ENCODE peak calls at places on chromosome 4, in nine cellular contexts. B is fibroblast of pulmonary artery, E is fibroblast of mammary gland, R is ovary, G is mammary epithelial cell, M is Panc1, T is cardiac muscle cell, I is heart left ventricle, O is OCI-LY7. L is an unnamed sample.

GRCh38 chr4:40199999-40200880 is 3.4 kb downstream of the RHOH start:
- DNase-seq in T (no peak), M (no peak), R (no peak), B (no peak), O (peak; percentile 83), I (no peak), E (peak; percentile 54), G (peak; percentile 75), L (peak; percentile 84)

GRCh38 chr4:70997068-70997467 is 3.6 kb downstream of the DCK start:
- DNase-seq in B (no peak), R (no peak), T (no peak), E (no peak), G (no peak), M (no peak), I (no peak), O (peak; percentile 31), L (no peak)

GRCh38 chr4:78758105-78758504 is 18.0 kb upstream of the BMP2K start:
- DNase-seq in R (no peak), I (no peak), B (no peak), M (no peak), E (no peak), G (no peak), T (no peak), O (no peak), L (no peak)

GRCh38 chr4:26183017-26183416 is 137.8 kb upstream of the RBPJ start:
- DNase-seq in E (peak; percentile 68), R (no peak), O (no peak), M (no peak), B (no peak), G (peak; percentile 14), I (no peak), T (no peak), L (peak; percentile 44)

GRCh38 chr4:32499176-32499575 is 1779.0 kb downstream of the PCDH7 start:
- DNase-seq in B (peak; percentile 96), G (no peak), E (peak; percentile 90), M (no peak), R (no peak), O (no peak), I (no peak), T (no peak), L (peak; percentile 98)

GRCh38 chr4:161256172-161256571 is 907.6 kb downstream of the FSTL5 start:
- DNase-seq in T (no peak), B (no peak), O (no peak), I (no peak), M (no peak), G (no peak), R (no peak), E (peak; percentile 4), L (no peak)

GRCh38 chr4:59945277-59945676 is 1254.8 kb upstream of the ADGRL3 start:
- DNase-seq in I (no peak), O (no peak), E (no peak), G (no peak), T (no peak), R (no peak), M (no peak), B (peak; percentile 0), L (peak; percentile 10)

GRCh38 chr4:107098403-107098802 is 62.3 kb upstream of the DKK2 start:
- DNase-seq in I (no peak), T (no peak), R (no peak), B (no peak), G (no peak), O (no peak), M (no peak), E (no peak), L (no peak)

GRCh38 chr4:71453516-71453915 is 114.7 kb downstream of the SLC4A4 start:
- DNase-seq in O (no peak), M (no peak), I (no peak), R (no peak), G (no peak), B (no peak), T (no peak), E (no peak), L (no peak)

GRCh38 chr4:55568905-55569504 is 22.3 kb upstream of the CLOCK start:
- DNase-seq in E (no peak), G (no peak), R (no peak), I (no peak), M (no peak), B (no peak), O (no peak), T (no peak), L (no peak)

GRCh38 chr4:41104155-41104554 is 110.2 kb downstream of the APBB2 start:
- DNase-seq in R (no peak), T (no peak), I (no peak), O (no peak), G (no peak), M (no peak), E (peak; percentile 23), B (no peak), L (no peak)

DNA sequence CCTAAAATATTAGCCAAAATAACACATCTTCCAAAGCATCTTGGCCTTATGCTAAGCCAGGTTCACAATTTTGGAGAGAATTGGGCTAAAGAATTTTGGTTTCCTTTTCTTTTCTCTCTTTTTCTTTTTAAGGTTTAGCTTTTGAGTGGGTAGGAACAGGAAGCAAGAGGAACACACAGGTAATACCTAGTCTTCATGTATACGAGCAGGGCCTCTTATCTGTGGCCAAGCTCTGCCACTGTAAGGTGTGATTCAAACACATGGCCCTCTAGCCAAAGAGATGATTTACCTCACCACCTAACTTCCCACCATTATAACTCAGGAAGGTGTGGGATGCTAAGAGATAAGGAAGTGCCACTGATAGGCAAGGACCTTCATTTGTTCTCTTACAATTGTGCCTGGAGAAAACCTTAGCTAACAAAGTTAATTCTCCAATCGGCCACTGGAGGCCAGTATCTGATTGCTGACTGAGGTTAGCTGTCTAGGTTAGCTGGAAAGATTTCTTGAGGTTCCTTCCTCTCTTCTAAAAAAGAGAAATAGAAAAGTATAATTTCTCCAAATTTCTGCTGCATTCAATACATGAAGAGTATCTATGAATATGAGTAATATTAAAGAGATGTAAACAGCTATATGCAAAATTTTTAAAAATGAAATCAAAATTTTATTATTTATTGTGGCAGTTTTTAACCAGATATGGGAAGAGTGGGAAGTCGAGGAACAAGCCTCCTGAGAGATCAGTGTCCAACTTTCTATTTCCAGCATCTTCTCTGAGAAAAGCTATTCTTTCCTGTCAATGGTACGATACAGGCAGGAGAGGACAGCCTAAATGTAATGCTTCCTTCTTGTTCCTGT is 30.1 kb upstream of the BBS7 start:
- DNase-seq in B (peak; percentile 73), E (peak; percentile 64), G (peak; percentile 33), R (no peak), T (peak; percentile 69), M (peak; percentile 24), I (peak; percentile 23), O (peak; percentile 65), L (peak; percentile 77)
- TF ChIP-seq CTCF in B (peak; percentile 84), E (peak; percentile 74), G (peak; percentile 81), R (peak; percentile 16), T (peak; percentile 77), M (peak; percentile 75), I (peak; percentile 58), O (peak; percentile 92), L (peak; percentile 86)

DNA sequence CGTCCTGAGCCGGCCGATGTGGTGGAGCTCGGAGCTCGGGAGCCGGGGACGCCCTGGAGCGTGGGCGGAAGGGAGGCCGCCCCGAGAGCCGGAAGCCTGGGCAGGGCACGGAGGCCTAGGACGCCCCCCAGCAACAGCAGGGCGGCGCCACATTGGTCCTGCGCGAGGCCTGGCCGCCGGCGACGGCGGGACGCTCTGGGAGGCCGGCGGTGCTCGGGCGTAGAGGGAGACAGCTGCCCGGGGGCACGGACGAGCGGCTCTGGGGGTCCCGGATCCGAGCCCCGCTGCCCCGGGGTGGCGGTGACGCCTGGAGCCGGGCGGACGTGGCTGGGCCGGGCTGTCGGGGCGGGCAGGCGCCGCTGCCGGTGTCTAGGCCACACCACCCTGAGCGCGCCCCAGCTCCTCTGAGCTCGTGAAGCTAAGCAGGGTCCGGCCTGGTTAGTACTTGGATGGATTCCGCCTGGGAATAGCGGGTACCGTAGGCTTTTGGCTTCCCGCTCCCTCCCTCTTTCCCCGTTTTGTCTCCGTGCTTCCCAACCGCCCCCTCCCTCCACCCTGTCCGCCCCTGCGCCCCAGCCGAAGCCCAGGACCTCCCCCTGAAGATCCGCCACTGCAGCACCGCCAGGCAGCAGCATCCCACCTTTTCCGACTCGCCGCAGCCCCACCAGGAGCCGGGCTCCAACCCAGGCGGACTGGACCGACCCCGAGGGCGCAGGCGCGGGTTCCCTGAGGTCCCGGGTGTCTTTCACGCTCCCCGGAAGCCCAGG is 12.1 kb downstream of the FRG2 start:
- DNase-seq in G (no peak), M (no peak), R (no peak), T (no peak), O (no peak), I (no peak), B (no peak), E (no peak), L (peak; percentile 29)
- H3K4me3 ChIP-seq in G (peak overlapping the region; percentile 18), M (no peak overlapping the region), R (no peak overlapping the region), T (peak overlapping the region; percentile 2), O (no peak overlapping the region), I (peak overlapping the region; percentile 43), B (peak overlapping the region; percentile 10), E (no peak overlapping the region), L (peak overlapping the region; percentile 37)

GRCh38 chr4:101708640-101709039 is 81.9 kb upstream of the BANK1 start:
- DNase-seq in E (peak; percentile 3), M (no peak), B (no peak), R (no peak), I (no peak), T (no peak), G (no peak), O (no peak), L (no peak)
- TF ChIP-seq CTCF in E (no peak), M (no peak), B (no peak), R (no peak), I (no peak), T (no peak), G (no peak), O (no peak), L (no peak)

GRCh38 chr4:152327606-152328453 is 208.1 kb downstream of the FBXW7 start:
- DNase-seq in O (no peak), R (no peak), M (no peak), G (no peak), E (no peak), B (no peak), T (no peak), I (no peak), L (no peak)
- H3K4me3 ChIP-seq in O (no peak overlapping the region), R (no peak overlapping the region), M (no peak overlapping the region), G (no peak overlapping the region), E (no peak overlapping the region), B (no peak overlapping the region), T (no peak overlapping the region), I (no peak overlapping the region), L (no peak overlapping the region)

DNA sequence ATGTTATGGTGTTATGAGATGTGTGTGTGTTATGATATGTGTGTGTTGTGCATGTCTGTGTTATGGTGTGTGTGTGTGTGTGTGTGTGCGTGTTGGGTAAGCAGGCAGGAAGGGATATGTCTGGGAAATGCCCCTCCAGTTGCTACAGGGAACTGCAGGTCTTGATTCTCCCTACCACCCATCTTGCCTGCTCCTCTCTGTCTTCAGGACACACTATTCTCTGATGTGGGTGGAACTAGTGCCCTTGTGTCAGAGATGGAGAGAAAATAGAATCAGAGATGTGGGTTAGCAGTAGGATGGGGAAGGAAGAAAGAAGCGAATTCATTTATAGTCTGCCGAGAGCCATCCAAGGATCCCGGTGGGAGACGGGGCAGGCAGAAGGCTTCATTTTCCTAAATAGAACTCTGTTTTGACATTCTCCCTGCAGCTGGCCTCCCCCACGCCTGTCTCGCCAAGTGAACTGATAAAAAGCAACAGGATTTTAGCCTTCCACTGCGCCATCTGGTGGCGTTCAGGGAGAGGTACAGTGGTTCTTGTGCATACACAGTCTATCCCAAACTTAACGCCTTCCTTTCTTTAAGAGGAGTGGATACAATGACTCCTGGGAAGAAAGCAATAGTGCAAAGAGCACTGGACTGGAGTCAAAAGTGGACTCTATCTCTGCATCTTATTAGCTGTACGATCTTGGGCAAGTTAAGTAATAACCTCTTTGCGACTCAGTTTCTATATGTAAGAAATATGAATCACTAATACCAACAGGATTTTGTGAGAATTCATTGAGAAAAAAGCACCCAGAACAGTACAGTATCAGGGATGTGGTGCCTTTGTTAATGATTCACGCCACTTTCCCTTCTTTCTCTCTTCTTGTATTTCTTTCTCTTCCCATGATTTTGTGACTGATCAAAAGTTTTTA is 14.1 kb upstream of the MGST2 start:
- DNase-seq in B (peak; percentile 93), E (peak; percentile 82), T (peak; percentile 84), O (peak; percentile 74), I (peak; percentile 84), R (peak; percentile 92), G (peak; percentile 43), M (no peak), L (peak; percentile 91)
- TF ChIP-seq CTCF in B (peak; percentile 91), E (peak; percentile 94), T (peak; percentile 93), O (peak; percentile 96), I (peak; percentile 93), R (peak; percentile 89), G (peak; percentile 91), M (peak; percentile 85), L (peak; percentile 94)

L was measured in choroid plexus epithelial cell.